ENCODE peak calls at places on chromosomes 6 and 20, in four cellular contexts. Y, B, M and T are unnamed samples.

GRCh38 chr6:74715362-74716068 is 490.3 kb downstream of the COL12A1 start:
- DNase-seq in Y (no peak), B (no peak), M (no peak), T (no peak)

GRCh38 chr6:126720326-126720725 is 380.4 kb downstream of the CENPW start:
- DNase-seq in Y (no peak), B (no peak), M (no peak), T (no peak)

GRCh38 chr6:111478749-111479148 is 4.3 kb downstream of the REV3L start:
- DNase-seq in Y (no peak), B (no peak), M (no peak), T (peak)

GRCh38 chr6:53484409-53485280 is 60.3 kb downstream of the GCLC start:
- DNase-seq in Y (peak), B (peak), M (peak), T (peak)

GRCh38 chr20:38243617-38244016 is 16.9 kb downstream of the KIAA1755 start:
- DNase-seq in Y (no peak), B (no peak), M (peak), T (no peak)

GRCh38 chr6:82169138-82169876 is 78.2 kb downstream of the IBTK start:
- DNase-seq in Y (no peak), B (no peak), M (no peak), T (no peak)

GRCh38 chr6:699319-699718 is 6.4 kb upstream of the EXOC2 start:
- DNase-seq in Y (no peak), B (no peak), M (no peak), T (no peak)

GRCh38 chr6:100229512-100229911 is 235.2 kb downstream of the SIM1 start:
- DNase-seq in Y (no peak), B (no peak), M (no peak), T (no peak)

GRCh38 chr20:25508083-25508770 is 77.1 kb downstream of the NINL start:
- DNase-seq in Y (no peak), B (no peak), M (no peak), T (peak)

GRCh38 chr6:66496659-66497058 is 789.6 kb upstream of the EYS start:
- DNase-seq in Y (no peak), B (no peak), M (no peak), T (no peak)

GRCh38 chr20:62737971-62738881 is 29.6 kb downstream of the NTSR1 start:
- DNase-seq in Y (no peak), B (no peak), M (no peak), T (no peak)

GRCh38 chr20:2729251-2729713 is 36.7 kb downstream of the EBF4 start:
- DNase-seq in Y (peak), B (no peak), M (no peak), T (no peak)